ENCODE peak calls at places on chromosomes 11 and 22, in eight cellular contexts. M is left lung; F is colonic mucosa; X is tibial artery; H is iPS DF 6.9; P is SK-N-SH; J is BE2C; G is CD8-positive, alpha-beta T cell. D is an unnamed sample. For H3K4me1, the result is how much of the 10 kb centered on the place peaks cover.

GRCh38 chr11:116887909-116888556 is 50.6 kb upstream of the APOA1 start:
- DNase-seq in M (no peak), F (no peak), X (no peak), H (no peak), P (no peak), J (no peak), G (no peak), D (no peak)

GRCh38 chr22:28716686-28717085 is 24.9 kb downstream of the CHEK2 start:
- DNase-seq in M (no peak), F (no peak), X (no peak), H (no peak), P (no peak), J (no peak), G (no peak), D (no peak)

GRCh38 chr22:49658902-49659280 is 168.8 kb downstream of the BRD1 start:
- DNase-seq in M (no peak), F (no peak), X (peak), H (no peak), P (no peak), J (no peak), G (no peak), D (no peak)

GRCh38 chr11:47508595-47509555 is 44.1 kb downstream of the CELF1 start:
- DNase-seq in M (no peak), F (peak), X (no peak), H (no peak), P (no peak), J (no peak), G (no peak), D (no peak)

GRCh38 chr11:4041731-4042391 is 52.7 kb upstream of the RRM1 start:
- DNase-seq in M (no peak), F (no peak), X (no peak), H (no peak), P (no peak), J (no peak), G (no peak), D (no peak)

GRCh38 chr11:26483101-26483500 is 89.0 kb downstream of the MUC15 start:
- DNase-seq in M (no peak), F (no peak), X (no peak), H (no peak), P (no peak), J (no peak), G (no peak), D (no peak)

GRCh38 chr11:123235117-123235686 is 40.2 kb upstream of the CLMP start:
- DNase-seq in M (peak), F (peak), X (no peak), H (no peak), P (peak), J (peak), G (peak), D (peak)

GRCh38 chr22:39139933-39140332 is 12.5 kb downstream of the CBX7 start:
- DNase-seq in M (no peak), F (no peak), X (no peak), H (no peak), P (no peak), J (no peak), G (no peak), D (no peak)

GRCh38 chr22:40727607-40728325 is 48.5 kb downstream of the MCHR1 start:
- DNase-seq in M (no peak), F (no peak), X (peak), H (no peak), P (no peak), J (no peak), G (no peak), D (no peak)

GRCh38 chr11:62599069-62599696 is 2.5 kb downstream of the MTA2 start:
- DNase-seq in M (peak), F (peak), X (peak), H (peak), P (peak), J (peak), G (peak), D (peak)

GRCh38 chr11:132177106-132177505 is 806.7 kb downstream of the NTM start:
- DNase-seq in M (no peak), F (no peak), X (no peak), H (peak), P (no peak), J (no peak), G (no peak), D (no peak)

GRCh38 chr22:36204001-36204640 is 2.5 kb upstream of the APOL4 start:
- DNase-seq in M (no peak), F (no peak), X (no peak), H (no peak), P (no peak), J (no peak), G (no peak), D (no peak)

GRCh38 chr11:119284344-119285157 is 32.4 kb downstream of the MCAM start:
- DNase-seq in M (no peak), F (no peak), X (no peak), H (peak), P (peak), J (no peak), G (no peak), D (no peak)

GRCh38 chr11:69721745-69722144 is 17.9 kb upstream of the FGF19 start:
- DNase-seq in M (no peak), F (no peak), X (no peak), H (no peak), P (no peak), J (no peak), G (no peak), D (no peak)

GRCh38 chr22:17779286-17780115 is 5.2 kb upstream of the BID start:
- DNase-seq in M (no peak), F (no peak), X (no peak), H (no peak), P (no peak), J (peak), G (no peak), D (no peak)

GRCh38 chr11:75273331-75273988 is 32.9 kb downstream of the TPBGL start:
- DNase-seq in M (no peak), F (no peak), X (peak), H (no peak), P (no peak), J (peak), G (no peak), D (no peak)

GRCh38 chr11:67500818-67501584 is 4.2 kb downstream of the PITPNM1 start:
- DNase-seq in M (no peak), F (no peak), X (no peak), H (no peak), P (no peak), J (no peak), G (no peak), D (no peak)

GRCh38 chr22:35454416-35455054 is 54.6 kb downstream of the MCM5 start:
- DNase-seq in M (peak), F (no peak), X (no peak), H (no peak), P (no peak), J (peak), G (no peak), D (no peak)

GRCh38 chr11:67356867-67357561 is 3.7 kb upstream of the POLD4 start:
- DNase-seq in M (peak), F (peak), X (peak), H (no peak), P (peak), J (peak), G (peak), D (no peak)

GRCh38 chr11:114176321-114176720 is 116.8 kb downstream of the ZBTB16 start:
- DNase-seq in M (no peak), F (no peak), X (peak), H (no peak), P (no peak), J (no peak), G (no peak), D (no peak)

GRCh38 chr11:116207349-116207748 is 565.4 kb downstream of the BUD13 start:
- DNase-seq in M (no peak), F (no peak), X (peak), H (no peak), P (peak), J (peak), G (no peak), D (no peak)

GRCh38 chr11:86784247-86784681 is 16.1 kb upstream of the PRSS23 start:
- DNase-seq in M (no peak), F (no peak), X (no peak), H (no peak), P (no peak), J (no peak), G (no peak), D (no peak)

GRCh38 chr22:37618072-37618656 is 9.5 kb downstream of the GGA1 start:
- DNase-seq in M (no peak), F (no peak), X (no peak), H (no peak), P (no peak), J (no peak), G (no peak), D (no peak)

GRCh38 chr11:6655020-6655789 is 404 bp downstream of the DCHS1 start:
- DNase-seq in M (peak), F (no peak), X (no peak), H (no peak), P (peak), J (peak), G (peak), D (peak)

GRCh38 chr11:18624161-18624560 is 10.0 kb downstream of the SPTY2D1 start:
- DNase-seq in M (no peak), F (no peak), X (no peak), H (no peak), P (no peak), J (no peak), G (no peak), D (no peak)

GRCh38 chr11:76892305-76892704 is 31.6 kb downstream of the ACER3 start:
- DNase-seq in M (no peak), F (no peak), X (no peak), H (no peak), P (no peak), J (no peak), G (no peak), D (no peak)

GRCh38 chr11:1267441-1268100 is 41.9 kb downstream of the TOLLIP start:
- DNase-seq in M (no peak), F (no peak), X (no peak), H (no peak), P (no peak), J (no peak), G (no peak), D (no peak)

GRCh38 chr22:37716708-37717107 is 19.9 kb downstream of the TRIOBP start:
- DNase-seq in M (no peak), F (no peak), X (no peak), H (no peak), P (no peak), J (no peak), G (no peak), D (no peak)

GRCh38 chr11:48101958-48102357 is 114.7 kb upstream of the OR4B1 start:
- DNase-seq in M (no peak), F (peak), X (no peak), H (no peak), P (no peak), J (no peak), G (no peak), D (no peak)

GRCh38 chr11:96187779-96188624 is 155.0 kb downstream of the MAML2 start:
- DNase-seq in M (no peak), F (no peak), X (no peak), H (no peak), P (no peak), J (no peak), G (no peak), D (peak)

GRCh38 chr11:125553357-125553756 is 15.9 kb upstream of the EI24 start:
- DNase-seq in M (no peak), F (no peak), X (no peak), H (no peak), P (peak), J (no peak), G (no peak), D (no peak)

GRCh38 chr22:22825213-22825593 is 62.4 kb upstream of the IGLL5 start:
- DNase-seq in M (no peak), F (no peak), X (no peak), H (no peak), P (no peak), J (no peak), G (no peak), D (no peak)
- H3K4me1 ChIP-seq in M (under half), F (under half), X (under half), H (under half), P (under half), J (under half), G (half or more), D (under half)

GRCh38 chr11:63876616-63877015 is 37.7 kb downstream of the MARK2 start:
- DNase-seq in M (no peak), F (no peak), X (no peak), H (no peak), P (no peak), J (no peak), G (no peak), D (no peak)
- H3K4me1 ChIP-seq in M (under half), F (under half), X (under half), H (under half), P (under half), J (under half), G (half or more), D (under half)

GRCh38 chr11:120336641-120337132 is 474 bp downstream of the ARHGEF12 start:
- DNase-seq in M (peak), F (peak), X (no peak), H (no peak), P (no peak), J (peak), G (peak), D (no peak)

GRCh38 chr11:120334894-120335462 is 1.2 kb upstream of the ARHGEF12 start:
- DNase-seq in M (no peak), F (peak), X (peak), H (no peak), P (peak), J (peak), G (peak), D (peak)

GRCh38 chr11:120337133-120337895 is 1.1 kb downstream of the ARHGEF12 start:
- DNase-seq in M (no peak), F (peak), X (peak), H (no peak), P (peak), J (peak), G (peak), D (peak)

GRCh38 chr11:120335596-120335927 is 651 bp upstream of the ARHGEF12 start:
- DNase-seq in M (peak), F (no peak), X (no peak), H (no peak), P (no peak), J (no peak), G (no peak), D (no peak)

DNA sequence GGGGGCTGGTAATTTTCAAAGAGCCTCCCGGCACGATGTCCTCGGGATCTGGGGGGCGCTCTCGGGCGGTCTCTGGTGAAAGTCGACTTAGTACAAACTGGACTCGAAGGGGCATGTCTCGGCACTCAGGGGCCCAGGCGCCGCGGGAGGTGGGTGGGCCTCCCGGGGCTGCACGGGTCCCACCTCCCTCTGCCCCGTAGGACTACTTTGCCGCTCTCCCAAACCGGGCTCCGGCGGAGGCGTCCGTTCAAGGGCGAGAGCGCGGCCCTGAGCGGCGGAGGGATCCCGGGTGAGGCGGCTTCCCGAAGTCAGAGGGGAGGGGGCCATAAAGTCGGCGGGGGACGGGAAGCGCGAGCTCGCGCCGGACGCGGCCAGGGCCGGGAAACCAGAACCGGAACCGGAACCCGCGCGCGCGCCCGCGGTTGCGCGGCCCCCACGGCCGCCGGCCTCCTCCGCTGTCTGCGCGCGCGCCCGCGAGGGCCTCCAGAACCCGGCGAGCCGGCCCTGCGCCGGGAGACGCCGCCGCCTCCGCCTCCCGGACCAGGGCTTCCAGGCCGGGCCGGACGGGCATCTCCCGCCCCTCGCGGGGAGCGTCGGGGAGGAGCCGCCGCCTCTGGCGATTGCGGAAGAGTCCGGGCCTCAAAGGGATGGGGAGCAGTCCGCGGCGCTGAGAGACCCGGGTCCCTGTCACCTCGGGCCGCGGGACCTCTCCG is at the start of gene ARHGEF12:
- DNase-seq in M (peak), F (peak), X (peak), H (peak), P (peak), J (peak), G (peak), D (peak)
- H3K4me1 ChIP-seq in M (under half), F (under half), X (under half), H (under half), P (under half), J (under half), G (under half), D (under half)

DNA sequence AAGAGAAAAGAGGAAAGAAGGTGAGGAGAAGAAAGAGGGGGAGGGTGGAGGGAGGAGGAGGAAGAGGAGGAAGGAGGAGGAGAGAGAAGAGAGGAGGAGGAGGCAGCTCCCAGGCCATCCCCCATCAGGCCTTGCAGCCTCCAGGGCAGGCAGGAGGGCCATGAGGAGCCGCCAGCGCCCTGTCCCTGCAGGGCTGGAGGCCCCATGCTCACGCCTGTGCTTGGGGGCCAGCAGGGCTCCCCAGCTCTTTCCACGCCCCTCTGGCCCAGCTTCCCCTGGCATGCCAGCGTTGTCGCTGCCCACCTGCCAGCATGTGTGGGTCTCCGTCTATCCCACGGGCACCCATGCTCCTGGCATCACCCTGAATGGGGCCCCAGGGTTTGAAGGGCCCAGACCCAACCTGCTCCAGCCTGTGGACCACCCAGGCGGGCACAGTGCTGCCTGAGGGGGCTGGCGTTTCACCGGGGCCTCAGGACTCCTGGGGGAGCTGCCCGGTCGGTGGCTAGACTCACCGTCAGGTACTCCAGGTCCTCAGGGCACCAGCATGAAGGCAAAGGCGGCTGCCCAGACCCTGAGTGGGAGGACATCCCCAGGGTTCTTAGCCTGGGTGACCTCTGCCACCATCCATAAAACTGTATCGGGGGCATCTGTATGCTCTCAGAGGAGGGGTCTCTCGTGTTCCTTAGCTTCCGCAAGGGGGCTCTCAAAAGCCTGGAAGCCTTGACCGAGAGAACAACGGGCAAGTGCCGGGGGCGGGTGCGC is 5.3 kb downstream of the TSPAN32 start:
- DNase-seq in M (peak), F (no peak), X (peak), H (no peak), P (peak), J (no peak), G (no peak), D (no peak)
- H3K4me1 ChIP-seq in M (under half), F (under half), X (under half), H (under half), P (under half), J (under half), G (half or more), D (under half)

GRCh38 chr11:12810497-12810896 is 136.3 kb downstream of the TEAD1 start:
- DNase-seq in M (no peak), F (no peak), X (no peak), H (no peak), P (no peak), J (no peak), G (no peak), D (no peak)

GRCh38 chr11:12815150-12815523 is 140.9 kb downstream of the TEAD1 start:
- DNase-seq in M (no peak), F (no peak), X (no peak), H (no peak), P (no peak), J (no peak), G (no peak), D (no peak)

GRCh38 chr11:12811861-12812260 is 137.6 kb downstream of the TEAD1 start:
- DNase-seq in M (no peak), F (no peak), X (no peak), H (no peak), P (no peak), J (no peak), G (no peak), D (no peak)

GRCh38 chr11:12813371-12814225 is 139.4 kb downstream of the TEAD1 start:
- DNase-seq in M (peak), F (peak), X (no peak), H (no peak), P (no peak), J (no peak), G (no peak), D (no peak)

GRCh38 chr11:12812849-12813248 is 138.6 kb downstream of the TEAD1 start:
- DNase-seq in M (peak), F (no peak), X (no peak), H (no peak), P (peak), J (no peak), G (no peak), D (no peak)
- H3K4me1 ChIP-seq in M (under half), F (under half), X (under half), H (under half), P (half or more), J (under half), G (under half), D (under half)

D was measured in thoracic aorta.